ENCODE peak calls at places on chromosomes 16 and 17, in six cellular contexts. One of them, this sample, is unnamed. For H3K4me1, the result is how much of the 10 kb centered on the place peaks cover.

GRCh38 chr17:82974136-82974952 is 105.1 kb upstream of the METRNL start:
- DNase-seq in colonic mucosa: no peak
- DNase-seq in ovary: no peak
- DNase-seq in adrenal gland: no peak
- DNase-seq in stomach: no peak
- DNase-seq in GM12878: no peak
- DNase-seq in this sample: no peak

GRCh38 chr16:89842471-89843408 is 14.5 kb downstream of the SPIRE2 start:
- DNase-seq in adrenal gland: no peak
- DNase-seq in stomach: no peak
- DNase-seq in GM12878: no peak
- DNase-seq in ovary: no peak
- DNase-seq in colonic mucosa: no peak
- DNase-seq in this sample: no peak

GRCh38 chr17:4747847-4748246 is 8.1 kb upstream of the CXCL16 start:
- DNase-seq in adrenal gland: peak
- DNase-seq in stomach: no peak
- DNase-seq in colonic mucosa: no peak
- DNase-seq in ovary: no peak
- DNase-seq in GM12878: no peak
- DNase-seq in this sample: no peak

GRCh38 chr16:29182501-29182900 is 197.6 kb downstream of the LAT start:
- DNase-seq in stomach: no peak
- DNase-seq in adrenal gland: no peak
- DNase-seq in GM12878: no peak
- DNase-seq in ovary: no peak
- DNase-seq in colonic mucosa: no peak
- DNase-seq in this sample: no peak

GRCh38 chr17:57986841-57987581 is 1.0 kb downstream of the VEZF1 start:
- DNase-seq in ovary: no peak
- DNase-seq in stomach: peak
- DNase-seq in colonic mucosa: peak
- DNase-seq in adrenal gland: peak
- DNase-seq in GM12878: no peak
- DNase-seq in this sample: no peak

GRCh38 chr17:60641126-60641525 is 36.5 kb upstream of the BCAS3 start:
- DNase-seq in adrenal gland: no peak
- DNase-seq in ovary: no peak
- DNase-seq in stomach: no peak
- DNase-seq in GM12878: no peak
- DNase-seq in colonic mucosa: no peak
- DNase-seq in this sample: no peak

GRCh38 chr17:38742431-38743308 is 5.5 kb downstream of the PCGF2 start:
- DNase-seq in adrenal gland: no peak
- DNase-seq in colonic mucosa: peak
- DNase-seq in stomach: no peak
- DNase-seq in ovary: peak
- DNase-seq in GM12878: no peak
- DNase-seq in this sample: no peak

GRCh38 chr16:11493531-11493929 is 93.2 kb downstream of the LITAF start:
- DNase-seq in ovary: no peak
- DNase-seq in adrenal gland: no peak
- DNase-seq in stomach: no peak
- DNase-seq in colonic mucosa: no peak
- DNase-seq in GM12878: no peak
- DNase-seq in this sample: no peak

GRCh38 chr16:11386054-11386680 is 40.9 kb downstream of the RMI2 start:
- DNase-seq in colonic mucosa: no peak
- DNase-seq in ovary: no peak
- DNase-seq in GM12878: no peak
- DNase-seq in adrenal gland: no peak
- DNase-seq in stomach: no peak
- DNase-seq in this sample: no peak

GRCh38 chr17:8711291-8711690 is 33.3 kb downstream of the CCDC42 start:
- DNase-seq in stomach: no peak
- DNase-seq in colonic mucosa: no peak
- DNase-seq in adrenal gland: no peak
- DNase-seq in ovary: no peak
- DNase-seq in GM12878: no peak
- DNase-seq in this sample: no peak

GRCh38 chr17:45948881-45949624 is 50.0 kb upstream of the STH start:
- DNase-seq in GM12878: no peak
- DNase-seq in ovary: peak
- DNase-seq in stomach: peak
- DNase-seq in adrenal gland: peak
- DNase-seq in colonic mucosa: peak
- DNase-seq in this sample: peak

GRCh38 chr17:4527552-4527951 is 27.6 kb downstream of the MYBBP1A start:
- DNase-seq in adrenal gland: no peak
- DNase-seq in colonic mucosa: no peak
- DNase-seq in stomach: no peak
- DNase-seq in ovary: no peak
- DNase-seq in GM12878: no peak
- DNase-seq in this sample: no peak

GRCh38 chr16:58499615-58500328 is at the start of gene NDRG4:
- DNase-seq in adrenal gland: peak
- DNase-seq in ovary: peak
- DNase-seq in GM12878: no peak
- DNase-seq in stomach: peak
- DNase-seq in colonic mucosa: peak
- DNase-seq in this sample: peak

GRCh38 chr17:74408262-74408661 is 23.6 kb upstream of the GPRC5C start:
- DNase-seq in adrenal gland: peak
- DNase-seq in GM12878: no peak
- DNase-seq in ovary: no peak
- DNase-seq in colonic mucosa: no peak
- DNase-seq in stomach: peak
- DNase-seq in this sample: no peak

GRCh38 chr16:71923941-71924690 is 28.8 kb downstream of the IST1 start:
- DNase-seq in ovary: no peak
- DNase-seq in colonic mucosa: no peak
- DNase-seq in GM12878: no peak
- DNase-seq in stomach: no peak
- DNase-seq in adrenal gland: no peak
- DNase-seq in this sample: no peak

GRCh38 chr16:20844588-20844987 is 38.3 kb downstream of the REXO5 start:
- DNase-seq in adrenal gland: no peak
- DNase-seq in GM12878: no peak
- DNase-seq in colonic mucosa: no peak
- DNase-seq in stomach: no peak
- DNase-seq in ovary: no peak
- DNase-seq in this sample: no peak

GRCh38 chr17:31580331-31581021 is 189.0 kb downstream of the RAB11FIP4 start:
- DNase-seq in adrenal gland: no peak
- DNase-seq in colonic mucosa: no peak
- DNase-seq in GM12878: no peak
- DNase-seq in stomach: peak
- DNase-seq in ovary: no peak
- DNase-seq in this sample: no peak

DNA sequence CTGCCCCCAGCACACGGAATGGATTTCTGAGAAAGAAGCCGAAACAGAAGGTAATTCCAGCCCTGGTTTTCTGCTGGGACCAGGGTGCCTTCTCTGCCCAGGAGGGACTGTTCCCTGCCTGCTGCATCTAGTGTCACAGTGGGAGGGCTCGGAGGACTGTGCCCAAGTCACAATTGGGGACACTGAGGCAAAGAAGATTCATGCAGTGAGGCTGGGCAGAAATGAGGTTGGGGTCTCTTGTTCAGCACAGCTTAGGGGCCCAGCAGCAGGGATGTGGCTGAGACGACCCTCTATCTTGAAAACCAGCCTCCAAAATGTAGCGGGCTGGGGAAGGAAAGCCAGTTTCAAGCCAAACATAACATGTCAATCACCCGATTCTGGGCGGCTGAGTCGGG is 592 bp downstream of the IL21R start:
- DNase-seq in adrenal gland: no peak
- DNase-seq in GM12878: no peak
- DNase-seq in ovary: no peak
- DNase-seq in colonic mucosa: no peak
- DNase-seq in stomach: no peak
- DNase-seq in this sample: no peak
- H3K4me1 ChIP-seq in adrenal gland: under half
- H3K4me1 ChIP-seq in GM12878: half or more
- H3K4me1 ChIP-seq in ovary: under half
- H3K4me1 ChIP-seq in colonic mucosa: under half
- H3K4me1 ChIP-seq in stomach: under half
- H3K4me1 ChIP-seq in this sample: under half

GRCh38 chr16:70650216-70650615 is 3.9 kb downstream of the IL34 start:
- DNase-seq in GM12878: no peak
- DNase-seq in stomach: no peak
- DNase-seq in ovary: no peak
- DNase-seq in colonic mucosa: no peak
- DNase-seq in adrenal gland: no peak
- DNase-seq in this sample: no peak

GRCh38 chr16:70649300-70649699 is 2.9 kb downstream of the IL34 start:
- DNase-seq in GM12878: no peak
- DNase-seq in adrenal gland: no peak
- DNase-seq in colonic mucosa: no peak
- DNase-seq in stomach: no peak
- DNase-seq in ovary: no peak
- DNase-seq in this sample: no peak

GRCh38 chr16:70648606-70649005 is 2.2 kb downstream of the IL34 start:
- DNase-seq in stomach: no peak
- DNase-seq in ovary: no peak
- DNase-seq in adrenal gland: no peak
- DNase-seq in colonic mucosa: no peak
- DNase-seq in GM12878: no peak
- DNase-seq in this sample: no peak

GRCh38 chr16:70646260-70647241 is at the start of gene IL34:
- DNase-seq in adrenal gland: peak
- DNase-seq in GM12878: no peak
- DNase-seq in ovary: peak
- DNase-seq in stomach: no peak
- DNase-seq in colonic mucosa: no peak
- DNase-seq in this sample: no peak

DNA sequence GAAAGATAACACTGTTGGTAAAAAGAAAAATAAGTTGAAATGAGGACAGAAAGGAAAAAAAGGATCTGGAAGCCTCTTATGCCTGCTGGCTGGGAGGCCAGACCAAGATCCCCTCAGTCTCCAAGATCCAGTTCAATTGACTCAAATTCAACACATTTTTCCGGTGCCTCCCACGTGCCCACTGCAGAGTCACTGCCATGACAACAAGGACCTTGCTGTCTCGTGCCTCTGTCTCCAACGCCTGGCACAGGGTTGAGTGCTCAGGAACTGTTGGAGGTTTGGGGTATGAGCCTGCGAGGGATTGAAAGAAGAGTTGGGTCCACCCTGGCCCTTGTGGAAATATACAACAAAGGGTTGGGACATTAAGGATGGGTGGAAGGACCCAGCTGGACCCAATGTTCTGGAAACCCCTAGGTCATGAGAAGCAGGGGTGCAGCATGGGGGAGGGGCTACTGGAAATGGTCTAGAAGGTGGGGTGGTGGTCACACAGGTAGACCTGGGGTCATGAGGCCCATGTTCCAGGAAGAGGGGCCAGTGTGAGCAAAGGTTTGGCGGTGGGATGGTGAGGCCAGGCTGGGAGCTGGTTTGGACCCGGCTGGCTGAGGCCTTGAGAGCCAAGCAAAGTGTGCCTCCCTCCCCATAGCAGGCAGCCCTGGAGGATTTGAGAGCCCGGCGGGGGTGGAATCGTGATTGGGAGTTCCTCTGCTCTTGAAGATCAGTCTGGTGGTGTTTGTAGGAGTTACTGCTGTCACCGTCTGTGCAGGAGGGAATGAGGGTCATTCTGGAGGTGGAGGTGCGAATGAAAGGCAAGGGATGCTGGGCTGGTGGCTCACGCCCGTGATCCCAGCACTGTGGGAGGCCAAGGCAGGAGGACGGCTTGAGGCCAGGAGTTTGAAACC is 1.4 kb downstream of the IL34 start:
- DNase-seq in stomach: no peak
- DNase-seq in GM12878: no peak
- DNase-seq in adrenal gland: no peak
- DNase-seq in colonic mucosa: no peak
- DNase-seq in ovary: no peak
- DNase-seq in this sample: no peak
- H3K27ac ChIP-seq in stomach: no peak
- H3K27ac ChIP-seq in GM12878: no peak
- H3K27ac ChIP-seq in adrenal gland: peak
- H3K27ac ChIP-seq in colonic mucosa: no peak
- H3K27ac ChIP-seq in ovary: no peak
- H3K27ac ChIP-seq in this sample: no peak

DNA sequence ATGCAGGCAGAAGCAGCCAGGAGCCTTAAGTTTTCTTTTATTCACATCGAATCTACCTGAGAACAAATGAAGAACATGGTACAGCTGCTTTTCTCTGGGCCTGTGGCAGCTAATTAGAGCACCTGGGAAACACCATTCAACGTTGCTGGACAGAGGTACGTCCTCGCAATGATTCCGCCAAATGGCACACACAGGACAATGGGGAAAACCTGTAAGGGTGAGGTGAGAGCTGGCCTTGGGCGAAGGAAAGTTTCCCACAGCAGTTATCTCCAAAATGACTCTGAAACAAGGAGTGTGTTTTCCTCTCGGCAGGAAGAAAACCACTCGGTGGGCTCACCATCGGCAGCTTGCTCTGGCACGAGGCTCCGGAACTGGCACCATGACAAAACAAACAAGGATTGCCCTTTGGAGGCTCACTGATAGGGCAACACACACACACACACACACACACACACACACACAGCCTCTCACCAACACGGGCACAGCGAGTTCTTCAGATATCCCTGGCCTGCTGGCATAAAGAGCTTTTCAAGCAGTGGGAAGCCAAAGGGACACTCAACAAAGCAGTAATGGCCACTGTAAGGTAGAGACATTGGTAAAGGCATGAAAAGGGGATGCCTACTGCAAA is 73.7 kb downstream of the ZFHX3 start:
- DNase-seq in adrenal gland: peak
- DNase-seq in ovary: no peak
- DNase-seq in stomach: peak
- DNase-seq in colonic mucosa: no peak
- DNase-seq in GM12878: no peak
- DNase-seq in this sample: no peak
- H3K4me1 ChIP-seq in adrenal gland: under half
- H3K4me1 ChIP-seq in ovary: under half
- H3K4me1 ChIP-seq in stomach: under half
- H3K4me1 ChIP-seq in colonic mucosa: under half
- H3K4me1 ChIP-seq in GM12878: under half
- H3K4me1 ChIP-seq in this sample: under half

DNA sequence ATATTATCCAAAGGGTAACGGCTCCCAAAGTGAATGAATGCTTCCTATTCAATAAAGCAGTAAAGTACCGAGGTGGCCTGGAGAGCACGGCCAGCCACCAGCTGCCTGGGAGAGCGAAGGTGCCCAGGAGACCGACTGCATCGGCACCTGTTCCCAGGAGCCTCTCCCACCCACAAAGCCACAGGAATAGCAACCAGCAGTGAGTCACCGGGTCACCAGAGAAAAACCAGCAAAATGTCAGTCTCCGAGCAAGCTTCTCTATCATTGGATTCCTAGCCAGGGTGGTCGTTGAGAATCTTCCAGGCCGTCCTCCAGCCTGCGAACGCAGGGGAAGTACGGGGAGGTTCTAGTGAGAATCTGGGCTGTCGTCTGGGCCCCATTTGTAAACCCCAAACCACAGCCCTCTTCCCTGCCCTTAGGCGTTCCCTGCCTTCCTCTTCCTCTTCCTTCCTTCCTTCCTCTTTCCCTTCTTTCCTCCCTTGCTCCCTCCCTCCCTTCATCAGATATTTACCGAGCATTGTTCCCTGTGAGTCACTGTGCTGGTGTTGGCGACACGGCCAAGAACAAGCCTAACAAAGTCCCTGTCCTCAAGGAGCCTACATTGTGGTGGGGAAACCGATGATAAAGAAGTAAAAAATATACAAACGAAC is 114.6 kb downstream of the SLC39A11 start:
- DNase-seq in GM12878: no peak
- DNase-seq in ovary: no peak
- DNase-seq in stomach: no peak
- DNase-seq in adrenal gland: no peak
- DNase-seq in colonic mucosa: no peak
- DNase-seq in this sample: no peak
- H3K27ac ChIP-seq in GM12878: peak
- H3K27ac ChIP-seq in ovary: no peak
- H3K27ac ChIP-seq in stomach: peak
- H3K27ac ChIP-seq in adrenal gland: peak
- H3K27ac ChIP-seq in colonic mucosa: no peak
- H3K27ac ChIP-seq in this sample: no peak

This sample was measured in iPS DF 6.9.